ENCODE peak calls at places on chromosomes 12 and 14, in five cellular contexts. One of them, this sample, is unnamed.

GRCh38 chr12:4781212-4781611 is 61.0 kb downstream of the GALNT8 start:
- DNase-seq in right atrium auricular region: peak; percentile 23
- DNase-seq in NCI-H1694: no peak
- DNase-seq in activated CD4-positive, alpha-beta T cell treated with anti-CD3 and anti-CD28 coated beads, Interleukin-2, amount 10 ng/mL, durations not matched to agents 7 days and 5 days: no peak
- DNase-seq in BE2C: no peak
- DNase-seq in this sample: no peak

GRCh38 chr12:65496617-65497016 is 218.1 kb downstream of the MSRB3 start:
- DNase-seq in right atrium auricular region: no peak
- DNase-seq in NCI-H1694: no peak
- DNase-seq in activated CD4-positive, alpha-beta T cell treated with anti-CD3 and anti-CD28 coated beads, Interleukin-2, amount 10 ng/mL, durations not matched to agents 7 days and 5 days: no peak
- DNase-seq in BE2C: no peak
- DNase-seq in this sample: no peak

GRCh38 chr12:120292661-120293531 is at the start of gene RNU4-1:
- DNase-seq in right atrium auricular region: peak; percentile 82
- DNase-seq in NCI-H1694: peak; percentile 88
- DNase-seq in activated CD4-positive, alpha-beta T cell treated with anti-CD3 and anti-CD28 coated beads, Interleukin-2, amount 10 ng/mL, durations not matched to agents 7 days and 5 days: peak; percentile 86
- DNase-seq in BE2C: peak; percentile 87
- DNase-seq in this sample: peak; percentile 99

GRCh38 chr12:75364918-75365317 is 26.0 kb upstream of the GLIPR1L2 start:
- DNase-seq in right atrium auricular region: no peak
- DNase-seq in NCI-H1694: no peak
- DNase-seq in activated CD4-positive, alpha-beta T cell treated with anti-CD3 and anti-CD28 coated beads, Interleukin-2, amount 10 ng/mL, durations not matched to agents 7 days and 5 days: no peak
- DNase-seq in BE2C: no peak
- DNase-seq in this sample: no peak

GRCh38 chr12:11693626-11694025 is 44.2 kb downstream of the ETV6 start:
- DNase-seq in right atrium auricular region: no peak
- DNase-seq in NCI-H1694: peak; percentile 30
- DNase-seq in activated CD4-positive, alpha-beta T cell treated with anti-CD3 and anti-CD28 coated beads, Interleukin-2, amount 10 ng/mL, durations not matched to agents 7 days and 5 days: no peak
- DNase-seq in BE2C: no peak
- DNase-seq in this sample: no peak

GRCh38 chr14:23578560-23579310 is at the start of gene JPH4:
- DNase-seq in right atrium auricular region: peak; percentile 54
- DNase-seq in NCI-H1694: peak; percentile 19
- DNase-seq in activated CD4-positive, alpha-beta T cell treated with anti-CD3 and anti-CD28 coated beads, Interleukin-2, amount 10 ng/mL, durations not matched to agents 7 days and 5 days: no peak
- DNase-seq in BE2C: no peak
- DNase-seq in this sample: no peak

GRCh38 chr12:64180951-64181350 is 41.1 kb downstream of the KICS2 start:
- DNase-seq in right atrium auricular region: peak; percentile 65
- DNase-seq in NCI-H1694: no peak
- DNase-seq in activated CD4-positive, alpha-beta T cell treated with anti-CD3 and anti-CD28 coated beads, Interleukin-2, amount 10 ng/mL, durations not matched to agents 7 days and 5 days: no peak
- DNase-seq in BE2C: no peak
- DNase-seq in this sample: peak; percentile 19

GRCh38 chr12:68609955-68610434 is 704 bp upstream of the RAP1B start:
- DNase-seq in right atrium auricular region: no peak
- DNase-seq in NCI-H1694: no peak
- DNase-seq in activated CD4-positive, alpha-beta T cell treated with anti-CD3 and anti-CD28 coated beads, Interleukin-2, amount 10 ng/mL, durations not matched to agents 7 days and 5 days: peak; percentile 37
- DNase-seq in BE2C: no peak
- DNase-seq in this sample: no peak

GRCh38 chr12:71477046-71477445 is 37.4 kb downstream of the LGR5 start:
- DNase-seq in right atrium auricular region: no peak
- DNase-seq in NCI-H1694: no peak
- DNase-seq in activated CD4-positive, alpha-beta T cell treated with anti-CD3 and anti-CD28 coated beads, Interleukin-2, amount 10 ng/mL, durations not matched to agents 7 days and 5 days: no peak
- DNase-seq in BE2C: no peak
- DNase-seq in this sample: no peak

GRCh38 chr14:34003691-34004090 is 52.8 kb upstream of the EGLN3 start:
- DNase-seq in right atrium auricular region: no peak
- DNase-seq in NCI-H1694: no peak
- DNase-seq in activated CD4-positive, alpha-beta T cell treated with anti-CD3 and anti-CD28 coated beads, Interleukin-2, amount 10 ng/mL, durations not matched to agents 7 days and 5 days: no peak
- DNase-seq in BE2C: no peak
- DNase-seq in this sample: no peak

GRCh38 chr12:31496257-31496656 is 94.7 kb downstream of the DENND5B start:
- DNase-seq in right atrium auricular region: no peak
- DNase-seq in NCI-H1694: no peak
- DNase-seq in activated CD4-positive, alpha-beta T cell treated with anti-CD3 and anti-CD28 coated beads, Interleukin-2, amount 10 ng/mL, durations not matched to agents 7 days and 5 days: no peak
- DNase-seq in BE2C: no peak
- DNase-seq in this sample: no peak

GRCh38 chr14:90576981-90577660 is 180.3 kb downstream of the CALM1 start:
- DNase-seq in right atrium auricular region: no peak
- DNase-seq in NCI-H1694: no peak
- DNase-seq in activated CD4-positive, alpha-beta T cell treated with anti-CD3 and anti-CD28 coated beads, Interleukin-2, amount 10 ng/mL, durations not matched to agents 7 days and 5 days: no peak
- DNase-seq in BE2C: no peak
- DNase-seq in this sample: no peak

GRCh38 chr14:85471744-85472143 is 58.2 kb upstream of the FLRT2 start:
- DNase-seq in right atrium auricular region: no peak
- DNase-seq in NCI-H1694: no peak
- DNase-seq in activated CD4-positive, alpha-beta T cell treated with anti-CD3 and anti-CD28 coated beads, Interleukin-2, amount 10 ng/mL, durations not matched to agents 7 days and 5 days: no peak
- DNase-seq in BE2C: no peak
- DNase-seq in this sample: no peak

GRCh38 chr12:110233212-110233903 is 47.7 kb upstream of the ATP2A2 start:
- DNase-seq in right atrium auricular region: no peak
- DNase-seq in NCI-H1694: no peak
- DNase-seq in activated CD4-positive, alpha-beta T cell treated with anti-CD3 and anti-CD28 coated beads, Interleukin-2, amount 10 ng/mL, durations not matched to agents 7 days and 5 days: no peak
- DNase-seq in BE2C: no peak
- DNase-seq in this sample: no peak

GRCh38 chr12:108560321-108560721 is 652 bp downstream of the SART3 start:
- DNase-seq in right atrium auricular region: no peak
- DNase-seq in NCI-H1694: no peak
- DNase-seq in activated CD4-positive, alpha-beta T cell treated with anti-CD3 and anti-CD28 coated beads, Interleukin-2, amount 10 ng/mL, durations not matched to agents 7 days and 5 days: no peak
- DNase-seq in BE2C: no peak
- DNase-seq in this sample: no peak

GRCh38 chr12:119013023-119013422 is 31.7 kb downstream of the SRRM4 start:
- DNase-seq in right atrium auricular region: no peak
- DNase-seq in NCI-H1694: no peak
- DNase-seq in activated CD4-positive, alpha-beta T cell treated with anti-CD3 and anti-CD28 coated beads, Interleukin-2, amount 10 ng/mL, durations not matched to agents 7 days and 5 days: no peak
- DNase-seq in BE2C: no peak
- DNase-seq in this sample: no peak

GRCh38 chr12:11819643-11820042 is 170.2 kb downstream of the ETV6 start:
- DNase-seq in right atrium auricular region: no peak
- DNase-seq in NCI-H1694: no peak
- DNase-seq in activated CD4-positive, alpha-beta T cell treated with anti-CD3 and anti-CD28 coated beads, Interleukin-2, amount 10 ng/mL, durations not matched to agents 7 days and 5 days: no peak
- DNase-seq in BE2C: no peak
- DNase-seq in this sample: no peak

GRCh38 chr14:76456200-76456599 is 80.3 kb downstream of the ESRRB start:
- DNase-seq in right atrium auricular region: no peak
- DNase-seq in NCI-H1694: peak; percentile 61
- DNase-seq in activated CD4-positive, alpha-beta T cell treated with anti-CD3 and anti-CD28 coated beads, Interleukin-2, amount 10 ng/mL, durations not matched to agents 7 days and 5 days: peak; percentile 54
- DNase-seq in BE2C: peak; percentile 79
- DNase-seq in this sample: peak; percentile 28

GRCh38 chr14:49512147-49512551 is 74.0 kb downstream of the RPS29 start:
- DNase-seq in right atrium auricular region: no peak
- DNase-seq in NCI-H1694: no peak
- DNase-seq in activated CD4-positive, alpha-beta T cell treated with anti-CD3 and anti-CD28 coated beads, Interleukin-2, amount 10 ng/mL, durations not matched to agents 7 days and 5 days: no peak
- DNase-seq in BE2C: no peak
- DNase-seq in this sample: peak; percentile 16

GRCh38 chr12:52561880-52562449 is 9.0 kb upstream of the KRT71 start:
- DNase-seq in right atrium auricular region: no peak
- DNase-seq in NCI-H1694: no peak
- DNase-seq in activated CD4-positive, alpha-beta T cell treated with anti-CD3 and anti-CD28 coated beads, Interleukin-2, amount 10 ng/mL, durations not matched to agents 7 days and 5 days: no peak
- DNase-seq in BE2C: no peak
- DNase-seq in this sample: peak; percentile 22

GRCh38 chr14:77059276-77059934 is 30.9 kb upstream of the IRF2BPL start:
- DNase-seq in right atrium auricular region: no peak
- DNase-seq in NCI-H1694: no peak
- DNase-seq in activated CD4-positive, alpha-beta T cell treated with anti-CD3 and anti-CD28 coated beads, Interleukin-2, amount 10 ng/mL, durations not matched to agents 7 days and 5 days: no peak
- DNase-seq in BE2C: peak; percentile 95
- DNase-seq in this sample: peak; percentile 67

GRCh38 chr12:62426095-62426488 is 40.5 kb upstream of the MON2 start:
- DNase-seq in right atrium auricular region: no peak
- DNase-seq in NCI-H1694: no peak
- DNase-seq in activated CD4-positive, alpha-beta T cell treated with anti-CD3 and anti-CD28 coated beads, Interleukin-2, amount 10 ng/mL, durations not matched to agents 7 days and 5 days: no peak
- DNase-seq in BE2C: no peak
- DNase-seq in this sample: no peak

GRCh38 chr12:8697476-8698131 is at the start of gene RIMKLB:
- DNase-seq in right atrium auricular region: peak; percentile 78
- DNase-seq in NCI-H1694: peak; percentile 52
- DNase-seq in activated CD4-positive, alpha-beta T cell treated with anti-CD3 and anti-CD28 coated beads, Interleukin-2, amount 10 ng/mL, durations not matched to agents 7 days and 5 days: peak; percentile 65
- DNase-seq in BE2C: peak; percentile 69
- DNase-seq in this sample: no peak

GRCh38 chr12:15801770-15802393 is 12.7 kb upstream of the EPS8 start:
- DNase-seq in right atrium auricular region: no peak
- DNase-seq in NCI-H1694: no peak
- DNase-seq in activated CD4-positive, alpha-beta T cell treated with anti-CD3 and anti-CD28 coated beads, Interleukin-2, amount 10 ng/mL, durations not matched to agents 7 days and 5 days: no peak
- DNase-seq in BE2C: no peak
- DNase-seq in this sample: peak; percentile 72

GRCh38 chr12:52260351-52261210 is 13.9 kb upstream of the KRT86 start:
- DNase-seq in right atrium auricular region: no peak
- DNase-seq in NCI-H1694: no peak
- DNase-seq in activated CD4-positive, alpha-beta T cell treated with anti-CD3 and anti-CD28 coated beads, Interleukin-2, amount 10 ng/mL, durations not matched to agents 7 days and 5 days: no peak
- DNase-seq in BE2C: no peak
- DNase-seq in this sample: no peak

GRCh38 chr14:38948171-38948570 is 154.9 kb downstream of the SEC23A start:
- DNase-seq in right atrium auricular region: no peak
- DNase-seq in NCI-H1694: no peak
- DNase-seq in activated CD4-positive, alpha-beta T cell treated with anti-CD3 and anti-CD28 coated beads, Interleukin-2, amount 10 ng/mL, durations not matched to agents 7 days and 5 days: no peak
- DNase-seq in BE2C: no peak
- DNase-seq in this sample: no peak

GRCh38 chr14:99391671-99392070 is 89.0 kb downstream of the SETD3 start:
- DNase-seq in right atrium auricular region: no peak
- DNase-seq in NCI-H1694: no peak
- DNase-seq in activated CD4-positive, alpha-beta T cell treated with anti-CD3 and anti-CD28 coated beads, Interleukin-2, amount 10 ng/mL, durations not matched to agents 7 days and 5 days: no peak
- DNase-seq in BE2C: no peak
- DNase-seq in this sample: no peak

GRCh38 chr14:89015016-89015415 is 190.6 kb downstream of the TTC8 start:
- DNase-seq in right atrium auricular region: no peak
- DNase-seq in NCI-H1694: no peak
- DNase-seq in activated CD4-positive, alpha-beta T cell treated with anti-CD3 and anti-CD28 coated beads, Interleukin-2, amount 10 ng/mL, durations not matched to agents 7 days and 5 days: no peak
- DNase-seq in BE2C: no peak
- DNase-seq in this sample: no peak

GRCh38 chr14:65019944-65020566 is 33.4 kb downstream of the FNTB start:
- DNase-seq in right atrium auricular region: no peak
- DNase-seq in NCI-H1694: no peak
- DNase-seq in activated CD4-positive, alpha-beta T cell treated with anti-CD3 and anti-CD28 coated beads, Interleukin-2, amount 10 ng/mL, durations not matched to agents 7 days and 5 days: no peak
- DNase-seq in BE2C: peak; percentile 16
- DNase-seq in this sample: peak; percentile 53

GRCh38 chr12:11758838-11759509 is 109.5 kb downstream of the ETV6 start:
- DNase-seq in right atrium auricular region: peak; percentile 65
- DNase-seq in NCI-H1694: no peak
- DNase-seq in activated CD4-positive, alpha-beta T cell treated with anti-CD3 and anti-CD28 coated beads, Interleukin-2, amount 10 ng/mL, durations not matched to agents 7 days and 5 days: no peak
- DNase-seq in BE2C: no peak
- DNase-seq in this sample: no peak

GRCh38 chr14:101233016-101233355 is 328.3 kb upstream of the DIO3 start:
- DNase-seq in right atrium auricular region: no peak
- DNase-seq in NCI-H1694: no peak
- DNase-seq in activated CD4-positive, alpha-beta T cell treated with anti-CD3 and anti-CD28 coated beads, Interleukin-2, amount 10 ng/mL, durations not matched to agents 7 days and 5 days: no peak
- DNase-seq in BE2C: no peak
- DNase-seq in this sample: no peak

GRCh38 chr12:47903927-47904646 is 707 bp downstream of the VDR start:
- DNase-seq in right atrium auricular region: peak; percentile 76
- DNase-seq in NCI-H1694: no peak
- DNase-seq in activated CD4-positive, alpha-beta T cell treated with anti-CD3 and anti-CD28 coated beads, Interleukin-2, amount 10 ng/mL, durations not matched to agents 7 days and 5 days: peak; percentile 68
- DNase-seq in BE2C: no peak
- DNase-seq in this sample: peak; percentile 29

GRCh38 chr14:24741871-24742270 is 107.9 kb upstream of the GZMB start:
- DNase-seq in right atrium auricular region: no peak
- DNase-seq in NCI-H1694: no peak
- DNase-seq in activated CD4-positive, alpha-beta T cell treated with anti-CD3 and anti-CD28 coated beads, Interleukin-2, amount 10 ng/mL, durations not matched to agents 7 days and 5 days: no peak
- DNase-seq in BE2C: no peak
- DNase-seq in this sample: no peak

GRCh38 chr12:124861492-124861891 is 2.2 kb downstream of the SCARB1 start:
- DNase-seq in right atrium auricular region: peak; percentile 78
- DNase-seq in NCI-H1694: no peak
- DNase-seq in activated CD4-positive, alpha-beta T cell treated with anti-CD3 and anti-CD28 coated beads, Interleukin-2, amount 10 ng/mL, durations not matched to agents 7 days and 5 days: no peak
- DNase-seq in BE2C: peak; percentile 61
- DNase-seq in this sample: peak; percentile 53

GRCh38 chr12:59844775-59845174 is 248.9 kb downstream of the SLC16A7 start:
- DNase-seq in right atrium auricular region: no peak
- DNase-seq in NCI-H1694: no peak
- DNase-seq in activated CD4-positive, alpha-beta T cell treated with anti-CD3 and anti-CD28 coated beads, Interleukin-2, amount 10 ng/mL, durations not matched to agents 7 days and 5 days: no peak
- DNase-seq in BE2C: no peak
- DNase-seq in this sample: no peak

GRCh38 chr12:39675263-39675662 is 55.7 kb upstream of the ABCD2 start:
- DNase-seq in right atrium auricular region: no peak
- DNase-seq in NCI-H1694: no peak
- DNase-seq in activated CD4-positive, alpha-beta T cell treated with anti-CD3 and anti-CD28 coated beads, Interleukin-2, amount 10 ng/mL, durations not matched to agents 7 days and 5 days: no peak
- DNase-seq in BE2C: no peak
- DNase-seq in this sample: peak; percentile 1

GRCh38 chr14:86961106-86961716 is 1031.8 kb downstream of the GALC start:
- DNase-seq in right atrium auricular region: no peak
- DNase-seq in NCI-H1694: no peak
- DNase-seq in activated CD4-positive, alpha-beta T cell treated with anti-CD3 and anti-CD28 coated beads, Interleukin-2, amount 10 ng/mL, durations not matched to agents 7 days and 5 days: no peak
- DNase-seq in BE2C: peak; percentile 8
- DNase-seq in this sample: no peak

GRCh38 chr12:120007272-120007671 is 18.2 kb downstream of the BICDL1 start:
- DNase-seq in right atrium auricular region: no peak
- DNase-seq in NCI-H1694: no peak
- DNase-seq in activated CD4-positive, alpha-beta T cell treated with anti-CD3 and anti-CD28 coated beads, Interleukin-2, amount 10 ng/mL, durations not matched to agents 7 days and 5 days: peak; percentile 83
- DNase-seq in BE2C: no peak
- DNase-seq in this sample: no peak

GRCh38 chr14:103819503-103820307 is 27.7 kb downstream of the PPP1R13B start:
- DNase-seq in right atrium auricular region: no peak
- DNase-seq in NCI-H1694: no peak
- DNase-seq in activated CD4-positive, alpha-beta T cell treated with anti-CD3 and anti-CD28 coated beads, Interleukin-2, amount 10 ng/mL, durations not matched to agents 7 days and 5 days: no peak
- DNase-seq in BE2C: peak; percentile 85
- DNase-seq in this sample: no peak

This sample was measured in HCT116.